ENCODE peak calls at places on chromosome 1, in four cellular contexts. G, O, P and B are unnamed samples. For H3K9me3, the result is how much of the 10 kb centered on the place peaks cover.

GRCh38 chr1:184005506-184005905 is 32.0 kb downstream of the COLGALT2 start:
- DNase-seq in G (no peak), O (no peak), P (no peak), B (no peak)

GRCh38 chr1:156214024-156214748 is 1.4 kb downstream of the PMF1 start:
- DNase-seq in G (peak), P (no peak), O (no peak), B (peak)

GRCh38 chr1:239835946-239836345 is 255.7 kb upstream of the FMN2 start:
- DNase-seq in O (no peak), P (no peak), G (no peak), B (no peak)

GRCh38 chr1:229582715-229583114 is 24.2 kb upstream of the ABCB10 start:
- DNase-seq in P (no peak), G (no peak), O (no peak), B (no peak)

GRCh38 chr1:38944547-38944946 is 2.9 kb upstream of the RHBDL2 start:
- DNase-seq in G (no peak), O (no peak), P (no peak), B (no peak)

GRCh38 chr1:53642607-53643006 is 96.4 kb downstream of the GLIS1 start:
- DNase-seq in O (no peak), G (no peak), P (no peak), B (no peak)

GRCh38 chr1:24567792-24568388 is 12.0 kb downstream of the NCMAP start:
- DNase-seq in P (no peak), O (no peak), G (peak), B (no peak)

GRCh38 chr1:232422901-232423300 is 207.0 kb downstream of the SIPA1L2 start:
- DNase-seq in O (no peak), G (no peak), P (no peak), B (peak)

GRCh38 chr1:25623007-25623406 is 6.4 kb downstream of the MAN1C1 start:
- DNase-seq in G (peak), P (no peak), O (no peak), B (no peak)

GRCh38 chr1:173870252-173871075 is 2.3 kb downstream of the ZBTB37 start:
- DNase-seq in G (peak), O (no peak), P (no peak), B (no peak)

GRCh38 chr1:154193821-154194220 is 1.9 kb upstream of the TPM3 start:
- DNase-seq in G (no peak), O (no peak), P (no peak), B (peak)

GRCh38 chr1:89602871-89603404 is 30.0 kb upstream of the LRRC8C start:
- DNase-seq in G (no peak), O (no peak), P (no peak), B (no peak)

GRCh38 chr1:97160796-97161195 is 439.2 kb downstream of the PTBP2 start:
- DNase-seq in P (no peak), O (no peak), G (no peak), B (no peak)

GRCh38 chr1:89823679-89824292 is 3.0 kb downstream of the LRRC8D start:
- DNase-seq in G (no peak), O (no peak), P (no peak), B (no peak)

GRCh38 chr1:162285149-162285561 is 91.5 kb downstream of the SPATA46 start:
- DNase-seq in P (peak), G (peak), O (no peak), B (no peak)

GRCh38 chr1:184954232-184954995 is 19.9 kb downstream of the NIBAN1 start:
- DNase-seq in P (no peak), G (no peak), O (no peak), B (no peak)

GRCh38 chr1:30807318-30808066 is 49.9 kb upstream of the LAPTM5 start:
- DNase-seq in P (peak), O (peak), G (peak), B (no peak)

DNA sequence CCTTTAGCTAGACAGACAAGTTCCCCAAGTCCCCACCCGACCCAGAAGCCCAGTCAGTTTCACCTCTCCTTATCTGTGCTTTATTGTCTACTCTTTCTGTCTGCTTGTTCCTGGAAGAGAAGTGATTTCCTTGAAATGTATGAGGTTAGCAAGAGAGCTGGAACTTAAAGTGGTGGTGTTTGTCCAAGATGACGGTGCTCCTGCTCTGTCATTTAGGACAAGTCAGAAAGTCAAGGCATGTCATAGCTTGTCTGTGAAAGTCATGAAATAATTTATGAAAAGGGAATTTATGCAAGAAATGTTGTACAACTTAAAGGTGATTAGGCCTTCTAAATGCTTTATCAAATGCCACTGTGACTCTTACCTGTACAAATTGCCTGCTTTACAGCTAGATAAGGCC is 178.1 kb downstream of the PLA2G4A start:
- DNase-seq in O (no peak), P (no peak), G (no peak), B (no peak)
- H3K9me3 ChIP-seq in O (under half), P (under half), G (under half), B (under half)

GRCh38 chr1:116725798-116726197 is 28.4 kb upstream of the CD2 start:
- DNase-seq in O (no peak), G (peak), P (no peak), B (peak)
- H3K4me3 ChIP-seq in O (no peak), G (no peak), P (no peak), B (no peak)

GRCh38 chr1:80925130-80925780 is 875.5 kb upstream of the ADGRL2 start:
- DNase-seq in P (no peak), O (no peak), G (no peak), B (no peak)
- H3K9me3 ChIP-seq in P (under half), O (under half), G (under half), B (under half)

GRCh38 chr1:46687910-46688509 is 16.4 kb downstream of the TEX38 start:
- DNase-seq in O (no peak), P (no peak), G (no peak), B (no peak)
- H3K4me3 ChIP-seq in O (no peak), P (no peak), G (no peak), B (no peak)

DNA sequence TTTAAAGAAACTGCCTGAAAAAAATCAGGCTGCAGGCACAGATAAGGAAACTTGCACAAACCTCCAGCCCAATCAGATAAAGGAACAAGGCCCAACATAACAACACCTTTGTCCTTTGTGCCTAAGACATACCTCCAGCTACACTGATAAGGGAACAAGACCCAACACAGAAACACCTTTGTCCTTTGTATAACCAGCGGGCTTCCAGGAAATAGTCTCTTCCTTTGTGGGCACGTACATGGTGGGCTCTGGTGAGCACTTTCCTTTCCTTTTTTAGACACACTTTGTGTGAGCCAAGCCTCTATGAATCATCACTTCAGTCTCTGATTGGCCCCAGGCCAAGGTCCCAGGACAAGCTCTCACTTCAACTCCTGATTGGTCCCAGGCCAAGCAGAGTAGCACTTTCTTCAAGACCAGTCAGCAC is 23.6 kb downstream of the ZNF670 start:
- DNase-seq in P (no peak), G (no peak), O (no peak), B (peak)
- H3K9me3 ChIP-seq in P (under half), G (under half), O (under half), B (half or more)

GRCh38 chr1:41662656-41663437 is 178.4 kb upstream of the EDN2 start:
- DNase-seq in P (peak), G (peak), O (peak), B (peak)
- H3K4me3 ChIP-seq in P (peak), G (peak), O (peak), B (peak)

DNA sequence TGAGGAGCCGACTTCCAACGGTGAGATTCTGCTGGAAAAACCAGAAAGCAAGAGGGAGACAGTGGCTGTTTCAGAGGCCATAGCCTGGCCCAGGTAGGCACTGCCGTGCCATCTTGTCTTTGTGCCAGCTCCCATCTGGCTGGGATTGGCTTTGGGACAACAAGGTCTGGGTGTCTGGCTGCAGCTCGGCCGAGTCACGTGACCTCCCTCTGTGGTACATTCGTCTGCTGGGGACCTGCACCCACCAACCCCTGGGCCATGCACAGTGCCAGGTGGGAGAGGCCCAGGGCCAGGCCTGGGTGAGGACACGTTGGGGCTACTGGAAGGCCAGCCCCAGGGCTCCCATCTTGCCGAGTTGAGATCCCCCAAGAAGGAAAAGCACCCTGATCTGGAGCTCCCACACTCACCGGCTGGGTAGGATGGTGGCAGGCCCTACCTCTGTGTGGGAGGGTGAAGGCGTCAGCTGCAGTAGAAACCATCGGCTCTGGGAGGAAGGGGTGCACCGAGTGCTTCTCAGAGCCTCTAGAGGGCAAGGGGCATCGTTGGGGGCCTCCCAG is 25.3 kb upstream of the TTC34 start:
- DNase-seq in P (no peak), G (no peak), O (no peak), B (no peak)
- H3K9me3 ChIP-seq in P (under half), G (under half), O (under half), B (under half)

GRCh38 chr1:109537450-109538178 is 2.1 kb upstream of the GPR61 start:
- DNase-seq in P (no peak), G (peak), O (no peak), B (no peak)

GRCh38 chr1:109535971-109536491 is 3.6 kb upstream of the GPR61 start:
- DNase-seq in O (no peak), P (peak), G (peak), B (no peak)

GRCh38 chr1:109534307-109534858 is 5.3 kb upstream of the GPR61 start:
- DNase-seq in P (no peak), O (no peak), G (no peak), B (no peak)

GRCh38 chr1:109532365-109533136 is 7.1 kb upstream of the GPR61 start:
- DNase-seq in O (peak), G (peak), P (peak), B (peak)

GRCh38 chr1:109535481-109535880 is 4.2 kb upstream of the GPR61 start:
- DNase-seq in O (no peak), G (no peak), P (no peak), B (no peak)
- H3K4me3 ChIP-seq in O (no peak), G (no peak), P (no peak), B (no peak)

GRCh38 chr1:32138965-32139364 is 31.1 kb downstream of the KPNA6 start:
- DNase-seq in P (no peak), O (no peak), G (no peak), B (no peak)

GRCh38 chr1:32142446-32143301 is 34.8 kb downstream of the KPNA6 start:
- DNase-seq in P (peak), G (peak), O (peak), B (peak)

GRCh38 chr1:32137111-32137510 is 29.3 kb downstream of the KPNA6 start:
- DNase-seq in O (no peak), G (no peak), P (no peak), B (no peak)
- H3K9me3 ChIP-seq in O (under half), G (under half), P (under half), B (under half)